ENCODE peak calls at places on chromosome 1, in ten cellular contexts. C, T, O, H, Y, W, Q, A, N and M are unnamed samples.

GRCh38 chr1:209383907-209384709 is 199.4 kb upstream of the CAMK1G start:
- DNase-seq in T (no peak), O (no peak), Y (no peak), W (no peak), A (no peak), N (no peak), Q (no peak), H (no peak), C (no peak), M (no peak)

GRCh38 chr1:30111431-30111830 is 612.0 kb downstream of the MATN1 start:
- DNase-seq in A (peak), O (peak), C (peak), N (peak), Y (peak), H (peak), T (peak), W (peak), Q (peak), M (no peak)

GRCh38 chr1:199083680-199084079 is 444.8 kb downstream of the PTPRC start:
- DNase-seq in Y (no peak), H (no peak), W (no peak), A (no peak), Q (no peak), T (no peak), N (no peak), C (no peak), O (no peak), M (no peak)

GRCh38 chr1:100921110-100921706 is 25.3 kb downstream of the SLC30A7 start:
- DNase-seq in Y (no peak), C (peak), Q (no peak), H (no peak), W (no peak), O (no peak), T (peak), N (no peak), A (peak), M (no peak)

GRCh38 chr1:94805912-94806311 is 14.2 kb upstream of the SLC44A3 start:
- DNase-seq in O (peak), C (peak), N (no peak), Q (peak), Y (peak), T (peak), A (peak), W (peak), H (peak), M (no peak)

GRCh38 chr1:177311111-177311510 is 140.4 kb downstream of the BRINP2 start:
- DNase-seq in N (no peak), Y (no peak), Q (no peak), A (no peak), C (peak), O (no peak), T (no peak), H (no peak), W (no peak), M (no peak)

GRCh38 chr1:1677718-1678580 is 14.6 kb downstream of the SLC35E2B start:
- DNase-seq in C (no peak), A (no peak), H (no peak), Y (no peak), Q (peak), N (no peak), T (no peak), W (peak), O (no peak), M (no peak)

GRCh38 chr1:245855846-245856730 is 651.0 kb downstream of the SMYD3 start:
- DNase-seq in T (no peak), O (no peak), Q (no peak), W (no peak), C (no peak), Y (no peak), A (no peak), H (no peak), N (no peak), M (no peak)

GRCh38 chr1:109269212-109269980 is 13.5 kb downstream of the PSRC1 start:
- DNase-seq in O (no peak), C (no peak), N (peak), Y (no peak), A (no peak), T (no peak), H (no peak), W (no peak), Q (no peak), M (no peak)

GRCh38 chr1:88890790-88891317 is 513 bp downstream of the GTF2B start:
- DNase-seq in O (no peak), W (peak), C (peak), N (no peak), Q (peak), T (peak), Y (peak), A (no peak), H (peak), M (no peak)

GRCh38 chr1:76105269-76105850 is 30.8 kb downstream of the ST6GALNAC3 start:
- DNase-seq in C (no peak), Y (no peak), W (no peak), H (no peak), A (no peak), Q (no peak), T (no peak), N (no peak), O (no peak), M (no peak)

GRCh38 chr1:67367370-67368345 is 60.0 kb downstream of the IL12RB2 start:
- DNase-seq in C (no peak), Q (peak), T (peak), W (no peak), O (peak), H (no peak), Y (no peak), A (peak), N (peak), M (no peak)
- TF ChIP-seq CTCF in C (no peak), Q (no peak), T (no peak), W (no peak), O (no peak), H (no peak), Y (no peak), A (no peak), N (no peak), M (no peak)

GRCh38 chr1:212980123-212980800 is 29.9 kb downstream of the VASH2 start:
- DNase-seq in W (no peak), T (no peak), Q (peak), N (no peak), Y (peak), O (no peak), H (no peak), C (peak), A (no peak), M (peak)
- TF ChIP-seq CTCF in W (no peak), T (no peak), Q (no peak), N (no peak), Y (peak), O (no peak), H (no peak), C (peak), A (no peak), M (no peak)

GRCh38 chr1:83548311-83548710 is 450.6 kb downstream of the TTLL7 start:
- DNase-seq in N (no peak), Y (no peak), C (no peak), O (no peak), H (no peak), W (no peak), A (no peak), Q (no peak), T (no peak), M (no peak)

GRCh38 chr1:83546863-83547262 is 452.1 kb downstream of the TTLL7 start:
- DNase-seq in W (no peak), N (no peak), Q (no peak), A (no peak), H (no peak), C (no peak), T (no peak), Y (no peak), O (no peak), M (no peak)

GRCh38 chr1:83547903-83548302 is 451.0 kb downstream of the TTLL7 start:
- DNase-seq in N (no peak), W (no peak), H (no peak), T (no peak), A (no peak), C (no peak), O (no peak), Q (no peak), Y (no peak), M (no peak)

GRCh38 chr1:83543222-83543973 is 455.5 kb downstream of the TTLL7 start:
- DNase-seq in C (no peak), O (no peak), A (no peak), Q (no peak), H (no peak), W (no peak), N (no peak), Y (no peak), T (no peak), M (no peak)

DNA sequence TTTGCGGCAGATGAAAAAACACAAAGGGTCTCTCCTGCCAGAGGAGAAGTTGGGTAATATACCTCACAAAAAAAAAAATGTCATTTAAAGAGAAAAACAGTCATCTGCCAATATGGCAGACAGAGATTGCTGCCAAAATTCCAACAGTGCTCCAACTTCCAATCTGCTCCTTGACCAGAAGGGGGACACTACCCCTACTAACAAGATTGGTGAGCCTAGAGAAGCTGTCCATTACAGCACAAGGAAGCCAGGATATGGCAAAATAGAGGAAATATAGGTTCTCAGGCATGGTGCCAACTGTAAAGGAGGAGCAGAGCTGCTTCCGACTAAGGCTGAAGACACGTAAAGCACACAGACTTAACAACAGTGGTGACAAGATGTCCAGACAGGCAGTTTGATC is 453.5 kb downstream of the TTLL7 start:
- DNase-seq in Y (no peak), W (peak), N (no peak), A (peak), H (no peak), T (no peak), O (no peak), Q (no peak), C (peak), M (no peak)
- TF ChIP-seq CTCF in Y (peak), W (peak), N (no peak), A (no peak), H (peak), T (no peak), O (no peak), Q (no peak), C (peak), M (no peak)

GRCh38 chr1:19395678-19396192 is 83.6 kb downstream of the SLC66A1 start:
- DNase-seq in N (no peak), H (no peak), Y (peak), W (no peak), O (no peak), Q (no peak), C (peak), T (no peak), A (no peak), M (no peak)
- TF ChIP-seq CTCF in N (no peak), H (no peak), Y (no peak), W (no peak), O (no peak), Q (no peak), C (no peak), T (no peak), A (no peak), M (no peak)

DNA sequence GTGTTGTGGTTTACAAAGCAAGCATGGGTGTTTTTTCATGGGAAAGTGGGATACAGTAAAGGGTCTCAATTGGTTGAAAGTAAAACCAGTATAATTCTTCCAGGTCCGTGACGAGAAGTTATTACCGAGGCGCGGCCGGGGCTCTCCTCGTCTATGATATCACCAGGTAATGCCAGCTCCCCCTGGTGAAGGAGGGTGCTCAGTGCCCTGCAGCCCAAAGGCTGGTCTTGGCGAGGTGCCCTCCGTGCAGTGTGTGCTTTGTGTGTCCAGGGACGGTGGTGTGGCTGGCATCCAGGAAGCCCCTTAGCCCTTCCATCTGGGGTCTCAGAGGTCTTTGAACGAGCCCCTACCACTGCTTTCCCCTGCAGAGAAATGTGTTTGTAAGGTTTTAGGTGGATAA is 24.8 kb downstream of the RAB4A start:
- DNase-seq in H (no peak), A (no peak), Y (no peak), T (no peak), W (no peak), O (no peak), N (no peak), C (no peak), Q (no peak), M (no peak)
- TF ChIP-seq CTCF in H (no peak), A (no peak), Y (no peak), T (no peak), W (no peak), O (no peak), N (no peak), C (no peak), Q (no peak), M (no peak)

DNA sequence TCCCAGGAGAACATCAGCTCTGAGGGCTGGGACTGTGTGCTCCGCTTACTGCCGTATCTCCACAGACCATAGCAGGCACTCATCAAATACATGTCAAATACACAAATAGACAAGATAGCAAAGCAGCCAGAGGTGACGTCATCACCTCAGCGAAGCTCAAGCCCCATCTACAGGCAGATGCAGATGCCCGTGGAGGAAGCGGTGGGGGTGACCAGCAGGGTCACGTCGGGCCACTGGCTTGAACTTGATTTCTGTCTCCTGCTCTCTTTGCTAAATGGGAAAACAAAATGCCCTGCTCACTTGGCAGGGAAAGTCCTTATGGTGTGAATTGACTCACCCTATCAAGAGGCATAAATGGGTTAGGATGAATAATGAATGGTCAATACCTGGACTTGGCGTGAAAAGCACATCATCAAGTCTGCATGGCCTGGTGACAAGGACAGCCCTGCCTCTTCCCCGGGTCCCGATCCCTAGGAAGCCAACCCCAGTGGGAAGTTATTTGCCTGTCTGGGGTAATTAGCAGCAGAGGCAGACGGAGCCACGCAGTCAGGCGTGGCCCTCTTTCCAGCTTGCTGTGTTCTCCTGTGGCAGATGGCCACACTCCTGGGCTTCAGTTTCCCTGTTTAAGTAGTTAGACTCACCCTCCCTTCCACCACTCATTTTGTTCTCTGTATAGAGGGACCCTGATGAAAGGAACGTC is 536.0 kb downstream of the NPHP4 start:
- DNase-seq in Y (no peak), T (no peak), O (no peak), N (no peak), C (no peak), H (no peak), A (no peak), Q (no peak), W (no peak), M (no peak)
- TF ChIP-seq CTCF in Y (no peak), T (no peak), O (no peak), N (no peak), C (no peak), H (no peak), A (no peak), Q (no peak), W (no peak), M (no peak)

GRCh38 chr1:22376976-22377375 is 74.7 kb upstream of the ZBTB40 start:
- DNase-seq in C (no peak), H (no peak), W (no peak), Q (no peak), N (no peak), Y (no peak), O (no peak), A (no peak), T (no peak), M (no peak)

GRCh38 chr1:22376546-22376945 is 75.1 kb upstream of the ZBTB40 start:
- DNase-seq in W (no peak), N (no peak), T (no peak), Y (no peak), C (no peak), A (no peak), O (no peak), H (no peak), Q (no peak), M (no peak)

GRCh38 chr1:22373252-22373651 is 78.4 kb upstream of the ZBTB40 start:
- DNase-seq in O (no peak), A (no peak), W (no peak), T (no peak), N (no peak), Q (no peak), H (no peak), C (no peak), Y (no peak), M (no peak)

GRCh38 chr1:22375601-22376000 is 76.0 kb upstream of the ZBTB40 start:
- DNase-seq in T (no peak), O (no peak), A (no peak), Q (no peak), W (no peak), N (no peak), C (no peak), Y (no peak), H (no peak), M (no peak)

GRCh38 chr1:22376001-22376400 is 75.7 kb upstream of the ZBTB40 start:
- DNase-seq in A (no peak), T (no peak), N (no peak), C (no peak), O (no peak), W (no peak), Y (no peak), Q (no peak), H (no peak), M (no peak)
- TF ChIP-seq CTCF in A (no peak), T (no peak), N (no peak), C (no peak), O (no peak), W (no peak), Y (no peak), Q (no peak), H (no peak), M (no peak)

GRCh38 chr1:6995789-6996188 is 210.5 kb downstream of the CAMTA1 start:
- DNase-seq in H (no peak), A (no peak), W (no peak), Y (no peak), N (no peak), O (no peak), Q (no peak), T (no peak), C (no peak), M (no peak)

GRCh38 chr1:7000720-7001119 is 215.5 kb downstream of the CAMTA1 start:
- DNase-seq in N (no peak), A (no peak), Q (no peak), O (no peak), W (no peak), H (no peak), T (no peak), C (no peak), Y (no peak), M (no peak)

GRCh38 chr1:6996371-6996770 is 211.1 kb downstream of the CAMTA1 start:
- DNase-seq in Q (no peak), O (no peak), Y (no peak), N (no peak), H (no peak), C (no peak), A (no peak), W (no peak), T (no peak), M (no peak)

GRCh38 chr1:6999826-7000225 is 214.6 kb downstream of the CAMTA1 start:
- DNase-seq in A (no peak), O (no peak), C (no peak), Q (no peak), N (no peak), T (no peak), H (no peak), Y (no peak), W (no peak), M (no peak)

GRCh38 chr1:6998267-6998666 is 213.0 kb downstream of the CAMTA1 start:
- DNase-seq in H (no peak), N (no peak), C (peak), T (no peak), O (no peak), Y (peak), W (peak), A (peak), Q (no peak), M (no peak)
- TF ChIP-seq CTCF in H (peak), N (no peak), C (no peak), T (no peak), O (no peak), Y (peak), W (no peak), A (no peak), Q (peak), M (no peak)

GRCh38 chr1:200669314-200670214 is at the start of gene DDX59:
- DNase-seq in N (peak), A (peak), Y (peak), T (peak), H (peak), C (peak), W (peak), O (peak), Q (peak), M (peak)
- TF ChIP-seq CTCF in N (no peak), A (no peak), Y (no peak), T (no peak), H (no peak), C (no peak), W (no peak), O (peak), Q (no peak), M (no peak)

GRCh38 chr1:22245100-22245650 is 102.3 kb upstream of the WNT4 start:
- DNase-seq in C (no peak), N (no peak), T (no peak), H (no peak), O (no peak), Q (no peak), W (no peak), Y (no peak), A (no peak), M (no peak)
- TF ChIP-seq CTCF in C (no peak), N (no peak), T (no peak), H (no peak), O (no peak), Q (no peak), W (no peak), Y (peak), A (no peak), M (no peak)